ENCODE peak calls at places on chromosomes 2 and 18, in six cellular contexts. I is CD4-positive, alpha-beta memory T cell; W is breast epithelium; V is fibroblast of lung; S is brain microvascular endothelial cell; K is endothelial cell of umbilical vein. O is an unnamed sample.

GRCh38 chr2:224630659-224631550 is 45.7 kb upstream of the CUL3 start:
- DNase-seq in I (no peak), W (no peak), V (no peak), S (no peak), K (no peak), O (no peak)

GRCh38 chr2:162608901-162609300 is 229.7 kb downstream of the KCNH7 start:
- DNase-seq in I (no peak), W (no peak), V (no peak), S (no peak), K (no peak), O (no peak)

GRCh38 chr2:104793971-104794370 is 59.9 kb upstream of the POU3F3 start:
- DNase-seq in I (no peak), W (no peak), V (peak), S (peak), K (no peak), O (no peak)

GRCh38 chr18:49690307-49690706 is 123.0 kb downstream of the ACAA2 start:
- DNase-seq in I (no peak), W (no peak), V (peak), S (peak), K (peak), O (no peak)

GRCh38 chr2:28406276-28407096 is 13.8 kb downstream of the FOSL2 start:
- DNase-seq in I (peak), W (no peak), V (peak), S (peak), K (peak), O (no peak)

GRCh38 chr18:74242451-74243096 is 49.2 kb downstream of the CYB5A start:
- DNase-seq in I (no peak), W (no peak), V (no peak), S (no peak), K (no peak), O (no peak)

GRCh38 chr2:240630771-240631560 is 5.7 kb downstream of the GPR35 start:
- DNase-seq in I (no peak), W (no peak), V (no peak), S (no peak), K (no peak), O (no peak)

GRCh38 chr18:63119647-63120046 is 199.9 kb downstream of the BCL2 start:
- DNase-seq in I (no peak), W (no peak), V (peak), S (no peak), K (peak), O (peak)

GRCh38 chr2:191245046-191245868 is at the start of gene MYO1B:
- DNase-seq in I (peak), W (peak), V (peak), S (peak), K (peak), O (peak)

GRCh38 chr18:62258093-62258492 is 67.0 kb upstream of the TNFRSF11A start:
- DNase-seq in I (no peak), W (no peak), V (no peak), S (no peak), K (no peak), O (no peak)

GRCh38 chr2:73020657-73021370 is 50.7 kb downstream of the SFXN5 start:
- DNase-seq in I (no peak), W (no peak), V (peak), S (peak), K (peak), O (no peak)

GRCh38 chr2:241984271-241984655 is 114.7 kb downstream of the RTP5 start:
- DNase-seq in I (no peak), W (no peak), V (no peak), S (no peak), K (no peak), O (no peak)

GRCh38 chr2:67215636-67216035 is 181.5 kb upstream of the ETAA1 start:
- DNase-seq in I (no peak), W (no peak), V (no peak), S (no peak), K (no peak), O (no peak)

GRCh38 chr2:16693854-16694253 is 28.2 kb upstream of the CYRIA start:
- DNase-seq in I (no peak), W (no peak), V (no peak), S (no peak), K (no peak), O (no peak)

GRCh38 chr2:3914243-3914642 is 210.9 kb downstream of the DCDC2C start:
- DNase-seq in I (no peak), W (no peak), V (no peak), S (no peak), K (peak), O (no peak)

GRCh38 chr2:199055336-199055735 is 402.4 kb downstream of the SATB2 start:
- DNase-seq in I (no peak), W (no peak), V (no peak), S (no peak), K (no peak), O (no peak)

GRCh38 chr2:193446967-193447366 is 1252.2 kb upstream of the TMEFF2 start:
- DNase-seq in I (no peak), W (no peak), V (no peak), S (no peak), K (no peak), O (no peak)

GRCh38 chr2:112706170-112706664 is 14.6 kb upstream of the NT5DC4 start:
- DNase-seq in I (peak), W (no peak), V (peak), S (peak), K (no peak), O (no peak)

GRCh38 chr2:121247534-121247933 is 37.5 kb downstream of the TFCP2L1 start:
- DNase-seq in I (no peak), W (no peak), V (no peak), S (no peak), K (no peak), O (no peak)

GRCh38 chr2:34997779-34998178 is 1357.8 kb upstream of the CRIM1 start:
- DNase-seq in I (no peak), W (no peak), V (no peak), S (no peak), K (no peak), O (no peak)

GRCh38 chr18:50659091-50660003 is 99.5 kb downstream of the MAPK4 start:
- DNase-seq in I (no peak), W (no peak), V (peak), S (peak), K (no peak), O (no peak)

GRCh38 chr2:53793261-53793660 is 6.4 kb downstream of the ERLEC1 start:
- DNase-seq in I (no peak), W (no peak), V (no peak), S (no peak), K (no peak), O (no peak)

GRCh38 chr18:59267511-59268126 is 5.6 kb downstream of the RAX start:
- DNase-seq in I (no peak), W (no peak), V (no peak), S (no peak), K (no peak), O (no peak)

GRCh38 chr18:46536215-46536874 is 120.7 kb downstream of the LOXHD1 start:
- DNase-seq in I (no peak), W (no peak), V (peak), S (no peak), K (no peak), O (no peak)

GRCh38 chr18:35438480-35439234 is 59.1 kb downstream of the INO80C start:
- DNase-seq in I (no peak), W (no peak), V (no peak), S (no peak), K (no peak), O (no peak)
- H3K27ac ChIP-seq in I (no peak), W (no peak), V (no peak), S (peak), K (no peak), O (no peak)

DNA sequence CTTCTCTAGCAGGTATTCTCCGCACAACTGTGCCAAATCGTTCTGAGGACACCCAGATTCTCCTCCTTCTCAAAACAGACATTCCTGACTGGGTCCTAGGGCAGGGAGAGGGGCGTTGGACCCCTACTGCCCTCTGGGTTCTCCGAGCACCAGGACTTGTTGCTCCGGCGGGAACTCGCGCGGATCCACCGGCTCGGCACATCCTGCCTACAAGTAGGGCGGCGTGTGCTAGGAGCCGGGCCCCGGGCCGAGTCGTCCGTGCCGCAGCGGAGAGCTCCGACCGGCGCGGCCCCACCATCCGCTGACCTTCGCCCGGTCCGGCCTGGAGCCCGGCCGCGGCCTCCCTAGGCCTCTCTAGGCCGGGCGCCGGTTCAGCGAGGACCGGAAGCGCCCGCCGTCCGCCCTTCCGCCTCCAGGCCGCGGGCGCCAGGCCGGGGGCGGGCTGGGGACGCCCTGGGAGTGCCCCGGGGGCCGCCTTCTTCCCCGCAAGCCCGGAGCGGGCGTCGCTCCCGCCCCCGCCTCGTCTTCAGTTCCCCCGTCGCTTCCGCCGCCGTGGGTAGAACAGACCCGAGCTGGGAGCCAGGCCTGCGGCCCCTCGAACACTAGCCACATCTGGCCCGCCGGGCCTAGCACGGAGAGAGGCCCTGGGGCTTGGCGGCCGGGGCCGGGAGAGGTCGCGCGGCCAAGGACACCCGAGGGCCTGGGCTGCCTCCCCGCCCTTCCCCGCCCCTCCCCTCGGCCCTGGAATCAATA is 7.6 kb upstream of the ONECUT2 start:
- DNase-seq in I (no peak), W (no peak), V (no peak), S (no peak), K (no peak), O (no peak)
- H3K27ac ChIP-seq in I (no peak), W (no peak), V (no peak), S (no peak), K (no peak), O (no peak)

DNA sequence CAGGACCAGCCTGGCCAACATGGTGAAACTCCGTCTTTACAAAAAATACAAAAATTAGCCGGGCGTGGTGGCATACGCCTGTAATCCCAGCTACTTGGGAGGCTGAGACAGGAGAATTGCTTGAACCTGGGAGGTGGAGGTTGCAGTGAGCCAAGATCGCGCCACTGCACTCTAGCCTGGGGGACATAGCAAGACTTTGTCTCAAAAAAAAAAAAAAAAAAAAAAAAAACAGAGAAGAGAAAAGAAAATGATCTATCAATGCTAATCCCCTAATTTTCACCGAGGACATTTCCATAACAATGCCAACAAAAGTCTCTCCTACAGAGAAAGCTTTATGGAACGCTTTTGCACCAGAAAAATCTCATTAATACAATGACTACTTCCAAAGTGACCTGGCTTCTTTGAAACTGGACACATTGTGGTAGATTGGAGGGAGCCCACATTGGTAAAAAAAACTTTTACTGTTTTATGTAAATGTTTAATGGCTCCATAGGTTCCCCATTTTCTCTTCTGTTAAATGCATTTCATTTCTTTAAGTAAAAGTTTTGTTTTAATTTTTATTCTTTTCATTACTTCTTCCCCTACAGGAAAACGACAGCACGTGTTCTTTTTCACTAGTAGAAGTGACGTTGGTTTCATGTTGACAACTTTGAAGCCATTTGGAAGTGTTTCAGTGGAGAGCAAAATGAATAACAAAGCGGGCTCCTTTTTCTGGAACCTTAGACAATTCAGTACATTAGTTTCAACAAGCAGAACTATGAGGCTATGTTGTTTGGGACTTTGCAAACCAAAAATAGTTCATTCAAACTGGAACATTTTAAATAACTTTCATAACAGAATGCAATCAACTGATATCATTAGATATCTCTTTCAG is 888 bp downstream of the FASTKD2 start:
- DNase-seq in I (no peak), W (no peak), V (no peak), S (no peak), K (no peak), O (no peak)
- H3K27ac ChIP-seq in I (peak), W (peak), V (peak), S (peak), K (peak), O (no peak)

GRCh38 chr2:197208029-197208428 is 102.6 kb downstream of the ANKRD44 start:
- DNase-seq in I (no peak), W (no peak), V (no peak), S (no peak), K (no peak), O (no peak)
- H3K27ac ChIP-seq in I (peak), W (no peak), V (no peak), S (no peak), K (no peak), O (no peak)

DNA sequence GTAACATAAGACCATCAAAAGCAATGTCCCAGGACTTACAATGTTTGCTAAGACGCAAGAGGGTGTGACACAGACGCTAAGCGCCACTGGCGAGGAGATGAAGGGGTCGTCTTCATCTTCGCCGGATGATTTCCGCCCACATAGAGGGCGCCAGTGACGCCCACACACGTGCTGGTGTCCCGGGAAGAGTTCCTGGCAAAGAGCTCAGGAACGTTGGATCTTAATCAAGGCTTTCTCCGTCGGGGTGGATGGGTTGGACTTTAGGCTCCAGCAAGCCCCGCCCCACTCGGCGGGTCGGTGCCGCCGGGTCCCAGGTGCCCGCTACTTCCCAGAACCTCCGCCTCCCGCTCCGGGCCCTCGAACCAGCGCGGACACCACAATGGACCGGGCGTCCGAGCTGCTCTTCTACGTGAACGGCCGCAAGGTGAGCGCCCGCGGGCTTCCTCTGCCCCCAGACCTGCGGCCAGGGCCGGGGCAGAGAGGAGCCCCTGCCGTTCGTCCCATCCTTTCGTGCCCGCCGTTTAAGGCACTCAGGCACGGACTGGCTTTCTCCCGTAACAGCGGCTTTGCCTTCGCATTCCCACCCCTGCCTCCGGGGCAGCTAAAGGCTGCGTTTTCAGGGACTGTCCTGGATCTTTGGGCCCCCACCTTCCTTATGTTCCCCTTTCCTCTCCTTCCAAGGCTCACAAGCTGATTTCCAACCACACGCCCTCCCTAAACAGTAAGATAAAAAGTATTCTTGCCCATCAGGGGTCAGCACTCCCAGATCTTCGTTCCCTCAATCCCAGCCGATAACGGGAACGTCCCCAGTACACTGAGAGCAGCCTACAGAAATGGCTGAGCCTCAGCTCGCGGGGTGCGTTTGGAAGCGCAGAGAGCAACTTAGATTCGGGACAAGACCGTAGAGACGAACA is at the start of gene AOX1:
- DNase-seq in I (no peak), W (no peak), V (peak), S (peak), K (peak), O (peak)
- H3K27ac ChIP-seq in I (no peak), W (peak), V (no peak), S (no peak), K (no peak), O (peak)

DNA sequence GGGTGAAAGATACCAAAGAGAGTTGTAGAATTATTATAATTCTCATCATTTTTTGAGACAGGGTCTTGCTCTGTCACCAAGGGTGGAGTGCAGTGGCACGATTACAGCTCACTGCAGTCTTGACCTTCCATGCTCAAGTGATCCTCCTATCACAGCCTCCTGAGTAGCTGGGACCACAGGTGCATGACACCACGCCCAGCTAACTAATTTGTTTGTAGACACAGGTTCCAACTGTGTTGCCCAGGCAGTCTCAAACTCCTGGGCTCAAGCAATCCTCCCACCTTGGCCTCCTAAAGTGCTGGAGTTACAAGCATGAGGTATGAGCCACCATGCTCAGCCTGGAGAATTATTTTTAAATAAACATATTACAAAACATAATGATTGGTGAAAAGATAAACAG is 92.8 kb upstream of the MSH6 start:
- DNase-seq in I (no peak), W (no peak), V (no peak), S (no peak), K (no peak), O (no peak)
- H3K27ac ChIP-seq in I (no peak), W (no peak), V (no peak), S (no peak), K (no peak), O (no peak)

O was measured in substantia nigra.